ENCODE peak calls at places on chromosomes 11 and 22, in nine cellular contexts. Q is neural progenitor cell; U is fibroblast of lung; Y is SK-N-SH; Z is psoas muscle; E is thoracic aorta; A is mammary epithelial cell; C is transverse colon; K is CD8-positive, alpha-beta T cell. N is an unnamed sample.

GRCh38 chr11:66373261-66373660 is 1.7 kb upstream of the SLC29A2 start:
- DNase-seq in Q (peak; percentile 13), U (no peak), Y (no peak), Z (peak; percentile 45), E (no peak), A (no peak), C (no peak), K (no peak), N (no peak)

GRCh38 chr22:18024276-18024939 is at the start of gene MICAL3:
- DNase-seq in Q (peak; percentile 82), U (peak; percentile 65), Y (peak; percentile 93), Z (peak; percentile 62), E (no peak), A (peak; percentile 68), C (peak; percentile 75), K (peak; percentile 76), N (peak; percentile 40)

GRCh38 chr11:20388096-20389055 is 860 bp downstream of the PRMT3 start:
- DNase-seq in Q (no peak), U (no peak), Y (no peak), Z (no peak), E (no peak), A (no peak), C (no peak), K (no peak), N (no peak)

GRCh38 chr11:86183694-86184093 is 60.9 kb upstream of the EED start:
- DNase-seq in Q (no peak), U (peak; percentile 72), Y (no peak), Z (no peak), E (no peak), A (peak; percentile 75), C (no peak), K (no peak), N (no peak)

GRCh38 chr11:103274025-103274424 is 164.8 kb downstream of the DYNC2H1 start:
- DNase-seq in Q (no peak), U (no peak), Y (no peak), Z (no peak), E (no peak), A (no peak), C (no peak), K (no peak), N (no peak)

GRCh38 chr11:29328961-29329441 is 687.8 kb downstream of the KCNA4 start:
- DNase-seq in Q (peak; percentile 46), U (peak; percentile 72), Y (peak; percentile 1), Z (no peak), E (no peak), A (peak; percentile 92), C (no peak), K (no peak), N (no peak)

GRCh38 chr22:35315855-35316745 is 16.4 kb downstream of the TOM1 start:
- DNase-seq in Q (no peak), U (no peak), Y (no peak), Z (peak; percentile 76), E (no peak), A (no peak), C (no peak), K (no peak), N (no peak)

GRCh38 chr11:26322335-26323067 is 9.4 kb upstream of the ANO3 start:
- DNase-seq in Q (no peak), U (no peak), Y (no peak), Z (no peak), E (no peak), A (no peak), C (no peak), K (no peak), N (no peak)

GRCh38 chr22:17846326-17846992 is 72.2 kb upstream of the BID start:
- DNase-seq in Q (no peak), U (peak; percentile 10), Y (peak; percentile 60), Z (no peak), E (no peak), A (no peak), C (no peak), K (no peak), N (peak; percentile 42)

GRCh38 chr11:43981006-43981405 is 38.6 kb downstream of the C11orf96 start:
- DNase-seq in Q (no peak), U (no peak), Y (no peak), Z (no peak), E (no peak), A (no peak), C (no peak), K (no peak), N (no peak)

GRCh38 chr11:7186190-7186589 is 65.5 kb upstream of the SYT9 start:
- DNase-seq in Q (no peak), U (no peak), Y (no peak), Z (no peak), E (no peak), A (no peak), C (no peak), K (no peak), N (no peak)

GRCh38 chr11:86941077-86941870 is 13.9 kb downstream of the FZD4 start:
- DNase-seq in Q (no peak), U (no peak), Y (no peak), Z (no peak), E (no peak), A (no peak), C (no peak), K (no peak), N (no peak)

DNA sequence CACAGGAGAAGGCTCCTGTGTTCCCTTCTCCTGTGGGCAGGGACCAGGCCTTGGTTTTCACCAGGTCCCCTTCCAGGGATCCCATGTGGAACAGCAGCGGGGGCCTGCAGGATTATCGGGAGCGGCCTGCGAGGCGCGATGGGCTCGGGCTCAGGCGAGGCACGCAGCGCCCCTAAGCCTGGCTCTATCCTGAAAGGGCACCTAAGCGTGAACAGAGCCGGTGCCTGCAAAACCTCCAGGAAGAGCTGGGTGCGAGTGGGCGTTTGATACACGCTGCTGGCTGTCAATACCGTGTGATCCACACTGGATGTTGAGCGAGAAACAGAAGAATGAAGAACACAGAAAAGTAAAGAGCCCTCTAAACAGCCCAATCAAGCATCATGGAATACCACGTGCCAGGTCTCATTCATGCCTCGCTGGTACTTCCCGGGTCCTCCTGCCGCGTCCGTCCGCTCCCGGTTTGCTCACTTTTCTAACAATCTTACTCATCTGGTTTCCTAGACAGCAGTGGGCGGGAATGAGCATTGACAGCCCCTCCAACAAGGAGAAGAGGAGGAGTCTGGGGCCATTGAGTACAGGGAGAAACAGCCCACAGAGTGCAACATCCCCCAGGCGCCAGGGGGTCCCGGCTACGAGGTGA is 12.5 kb downstream of the OSBPL5 start:
- DNase-seq in Q (no peak), U (no peak), Y (no peak), Z (peak; percentile 8), E (no peak), A (no peak), C (no peak), K (no peak), N (peak; percentile 77)
- H3K27ac ChIP-seq in Q (no peak overlapping the region), U (peak overlapping the region; percentile 90), Y (no peak overlapping the region), Z (no peak overlapping the region), E (peak overlapping the region; percentile 96), A (no peak overlapping the region), C (peak overlapping the region; percentile 80), K (no peak overlapping the region), N (peak overlapping the region; percentile 40)

GRCh38 chr22:40511604-40512003 is 124.9 kb downstream of the MRTFA start:
- DNase-seq in Q (no peak), U (peak; percentile 59), Y (no peak), Z (peak; percentile 24), E (no peak), A (no peak), C (no peak), K (no peak), N (no peak)
- H3K27ac ChIP-seq in Q (no peak overlapping the region), U (peak overlapping the region; percentile 79), Y (peak overlapping the region; percentile 98), Z (peak overlapping the region; percentile 75), E (peak overlapping the region; percentile 82), A (peak overlapping the region; percentile 70), C (peak overlapping the region; percentile 81), K (no peak overlapping the region), N (peak overlapping the region; percentile 66)

GRCh38 chr22:41240377-41241132 is at the start of gene CHADL:
- DNase-seq in Q (peak; percentile 62), U (no peak), Y (peak; percentile 72), Z (no peak), E (no peak), A (no peak), C (no peak), K (no peak), N (no peak)

GRCh38 chr22:41237036-41237706 is 3.6 kb downstream of the CHADL start:
- DNase-seq in Q (no peak), U (no peak), Y (no peak), Z (no peak), E (no peak), A (no peak), C (no peak), K (no peak), N (no peak)

GRCh38 chr22:41238570-41239442 is 1.9 kb downstream of the CHADL start:
- DNase-seq in Q (no peak), U (no peak), Y (no peak), Z (no peak), E (no peak), A (no peak), C (no peak), K (no peak), N (no peak)

GRCh38 chr22:41239443-41240128 is 1.1 kb downstream of the CHADL start:
- DNase-seq in Q (no peak), U (no peak), Y (no peak), Z (no peak), E (no peak), A (no peak), C (no peak), K (no peak), N (no peak)

DNA sequence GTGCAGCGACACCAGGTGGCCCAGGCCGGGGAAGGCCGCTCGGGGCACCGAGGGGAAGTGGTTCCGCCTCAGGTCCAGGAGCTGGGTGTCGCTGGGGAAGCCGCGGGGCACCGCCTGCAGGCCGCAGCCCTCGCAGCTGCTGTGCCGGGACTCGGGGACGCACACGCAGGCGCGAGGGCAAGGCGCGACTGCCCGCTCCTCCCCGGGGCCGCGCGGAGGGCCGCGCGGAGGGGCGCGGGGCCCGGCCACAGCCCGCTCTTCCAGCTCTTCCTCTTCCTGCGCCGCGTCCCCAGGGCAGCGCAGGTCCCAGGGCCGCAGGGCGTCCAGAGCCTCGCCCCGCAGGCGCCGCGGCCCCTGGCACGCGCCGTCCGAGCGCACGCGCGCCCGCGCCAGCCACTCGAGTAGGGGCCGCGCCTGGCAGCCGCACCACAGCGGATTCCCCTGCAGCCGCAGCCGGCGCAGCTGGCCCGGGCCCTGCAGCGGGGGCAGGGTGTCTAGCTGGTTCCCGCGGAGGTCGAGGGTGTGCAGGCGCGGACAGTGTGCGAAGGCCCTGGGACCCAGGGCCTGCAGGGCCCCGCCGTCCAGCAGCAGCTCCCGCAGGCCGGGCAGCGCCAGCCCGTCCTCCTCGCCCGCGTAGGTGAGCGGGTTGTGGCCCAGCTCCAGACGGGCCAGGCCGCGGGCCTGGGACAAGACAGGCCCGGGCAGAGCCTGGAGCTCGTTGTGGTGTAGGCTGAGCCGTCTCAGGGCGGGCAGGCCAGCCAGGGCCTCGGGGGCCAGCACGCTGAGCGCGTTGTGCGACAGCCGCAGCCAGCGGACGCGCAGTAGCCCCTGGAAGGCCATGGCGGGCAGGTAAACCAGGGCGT is 2.8 kb downstream of the CHADL start:
- DNase-seq in Q (peak; percentile 86), U (peak; percentile 41), Y (peak; percentile 61), Z (peak; percentile 64), E (no peak), A (peak; percentile 67), C (peak; percentile 86), K (peak; percentile 91), N (peak; percentile 86)
- H3K27ac ChIP-seq in Q (no peak overlapping the region), U (no peak overlapping the region), Y (no peak overlapping the region), Z (no peak overlapping the region), E (no peak overlapping the region), A (no peak overlapping the region), C (peak overlapping the region; percentile 50), K (no peak overlapping the region), N (peak overlapping the region; percentile 26)

GRCh38 chr11:110092577-110093406 is at the start of gene ZC3H12C:
- DNase-seq in Q (peak; percentile 92), U (peak; percentile 93), Y (peak; percentile 90), Z (peak; percentile 89), E (peak; percentile 60), A (peak; percentile 95), C (peak; percentile 89), K (no peak), N (peak; percentile 87)
- H3K27ac ChIP-seq in Q (peak within 1 kb of the TSS; percentile 76), U (peak within 1 kb of the TSS; percentile 95), Y (peak within 1 kb of the TSS; percentile 83), Z (peak within 1 kb of the TSS; percentile 95), E (peak within 1 kb of the TSS; percentile 96), A (peak within 1 kb of the TSS; percentile 90), C (peak within 1 kb of the TSS; percentile 92), K (no peak within 1 kb of the TSS), N (peak within 1 kb of the TSS; percentile 90)

GRCh38 chr11:120168960-120169681 is 31.2 kb upstream of the TRIM29 start:
- DNase-seq in Q (peak; percentile 85), U (peak; percentile 56), Y (peak; percentile 94), Z (peak; percentile 73), E (no peak), A (peak; percentile 82), C (peak; percentile 70), K (peak; percentile 69), N (peak; percentile 59)
- H3K27ac ChIP-seq in Q (no peak overlapping the region), U (no peak overlapping the region), Y (no peak overlapping the region), Z (no peak overlapping the region), E (no peak overlapping the region), A (peak overlapping the region; percentile 5), C (peak overlapping the region; percentile 30), K (no peak overlapping the region), N (no peak overlapping the region)